ENCODE peak calls at places on chromosome 9, in eight cellular contexts. H is activated T-helper 9 cell treated with anti-CD3 and anti-CD28 coated beads, Interleukin-2, amount 50 U/mL, for 16 hours; Q is activated naive CD4-positive, alpha-beta T cell treated with anti-CD3 and anti-CD28 coated beads, Interleukin-2, amount 50 U/mL, for 16 hours; J is 8988T; U is amniotic stem cell; R is cardiac septum; V is mesendoderm; Z is T-helper 9 cell. X is an unnamed sample.

GRCh38 chr9:133605856-133606721 is 3.1 kb downstream of the FAM163B start:
- DNase-seq in U (no peak), H (no peak), Q (no peak), J (no peak), R (no peak), Z (no peak), V (no peak), X (no peak)

GRCh38 chr9:14207352-14207995 is 106.5 kb downstream of the NFIB start:
- DNase-seq in R (no peak), Z (no peak), V (no peak), H (no peak), Q (no peak), U (no peak), J (no peak), X (no peak)

GRCh38 chr9:111821006-111821528 is 26.3 kb upstream of the SHOC1 start:
- DNase-seq in J (no peak), V (no peak), H (no peak), Q (no peak), Z (no peak), R (no peak), U (no peak), X (no peak)

GRCh38 chr9:115943591-115944165 is 209.9 kb upstream of the PAPPA start:
- DNase-seq in R (no peak), U (no peak), Q (no peak), Z (no peak), J (no peak), V (no peak), H (no peak), X (no peak)

GRCh38 chr9:28212979-28213378 is 639.7 kb upstream of the C9orf72 start:
- DNase-seq in Z (no peak), H (no peak), J (no peak), R (no peak), V (peak; percentile 52), Q (no peak), U (peak; percentile 24), X (no peak)

GRCh38 chr9:35691325-35691631 is 1.6 kb upstream of the TPM2 start:
- DNase-seq in V (peak; percentile 72), Z (no peak), Q (no peak), J (no peak), U (no peak), R (no peak), H (no peak), X (no peak)

GRCh38 chr9:2681981-2682380 is 35.3 kb upstream of the KCNV2 start:
- DNase-seq in J (no peak), V (no peak), Z (no peak), Q (no peak), U (no peak), H (no peak), R (no peak), X (no peak)

GRCh38 chr9:79080536-79080935 is 491.2 kb upstream of the TLE4 start:
- DNase-seq in U (no peak), Z (no peak), J (no peak), Q (no peak), V (no peak), H (no peak), R (no peak), X (no peak)

GRCh38 chr9:72140582-72140981 is 8.7 kb upstream of the GDA start:
- DNase-seq in H (no peak), U (no peak), V (peak; percentile 30), Q (no peak), J (no peak), R (no peak), Z (no peak), X (no peak)

GRCh38 chr9:108477538-108478006 is 378.2 kb downstream of the ACTL7B start:
- DNase-seq in V (no peak), J (no peak), Z (no peak), R (no peak), H (no peak), U (peak; percentile 56), Q (no peak), X (no peak)

GRCh38 chr9:129720865-129721545 is 31.8 kb downstream of the PTGES start:
- DNase-seq in U (no peak), H (no peak), Q (no peak), V (no peak), J (no peak), R (no peak), Z (no peak), X (no peak)

X was measured in OCI-LY7.